ENCODE peak calls at places on chromosomes 16 and 17, in six cellular contexts. T, O, G, P, H and M are unnamed samples.

GRCh38 chr17:78812849-78813248 is 27.8 kb downstream of the USP36 start:
- DNase-seq in H (no peak), T (no peak), O (no peak), G (no peak), P (no peak), M (no peak)

GRCh38 chr16:46976550-46976949 is 3.1 kb upstream of the DNAJA2 start:
- DNase-seq in T (no peak), H (no peak), P (no peak), O (peak; percentile 27), G (no peak), M (peak; percentile 49)

GRCh38 chr16:77849640-77850258 is 61.4 kb downstream of the VAT1L start:
- DNase-seq in G (no peak), H (no peak), P (no peak), O (no peak), T (no peak), M (no peak)

GRCh38 chr16:22372882-22373661 is 1.3 kb downstream of the CDR2 start:
- DNase-seq in H (peak; percentile 10), G (no peak), O (no peak), T (no peak), P (no peak), M (no peak)

GRCh38 chr16:81738831-81739496 is 40.1 kb upstream of the PLCG2 start:
- DNase-seq in H (no peak), G (peak; percentile 27), T (no peak), P (no peak), O (no peak), M (no peak)

GRCh38 chr16:11016993-11017392 is 72.6 kb downstream of the CLEC16A start:
- DNase-seq in T (no peak), P (peak; percentile 82), G (no peak), O (peak; percentile 84), H (peak; percentile 71), M (no peak)

GRCh38 chr16:54928421-54929089 is 2.1 kb upstream of the IRX5 start:
- DNase-seq in O (no peak), P (peak; percentile 56), T (peak; percentile 77), H (peak; percentile 81), G (no peak), M (peak; percentile 26)

GRCh38 chr16:86732621-86733297 is 154.4 kb downstream of the FOXL1 start:
- DNase-seq in O (no peak), H (no peak), P (no peak), G (no peak), T (peak; percentile 54), M (no peak)

GRCh38 chr16:20137194-20137593 is 63.5 kb upstream of the GPR139 start:
- DNase-seq in O (peak; percentile 4), H (no peak), G (no peak), T (no peak), P (no peak), M (no peak)

GRCh38 chr17:57478433-57478832 is 222.1 kb downstream of the MSI2 start:
- DNase-seq in P (no peak), G (no peak), T (no peak), H (no peak), O (no peak), M (no peak)